ENCODE peak calls at places on chromosomes 5 and 9, in nine cellular contexts. S, O, M, P, E, D, U, I and J are unnamed samples.
A peak's percentile ranks its signal among the peaks of the same experiment; 100 is the strongest.

GRCh38 chr5:132426525-132427138 is 57.1 kb downstream of the SLC22A5 start:
- DNase-seq in S (peak; percentile 44), O (peak; percentile 97), M (peak; percentile 87), P (peak; percentile 67), E (peak; percentile 79), D (peak; percentile 81), U (peak; percentile 73), I (no peak), J (peak; percentile 78)

GRCh38 chr9:15176821-15177220 is 130.2 kb downstream of the TTC39B start:
- DNase-seq in S (no peak), O (no peak), M (no peak), P (no peak), E (no peak), D (no peak), U (no peak), I (no peak), J (no peak)

GRCh38 chr5:7391215-7391614 is 4.7 kb upstream of the ADCY2 start:
- DNase-seq in S (peak; percentile 54), O (no peak), M (no peak), P (no peak), E (peak; percentile 40), D (no peak), U (peak; percentile 67), I (no peak), J (peak; percentile 51)

GRCh38 chr9:134689320-134690181 is 47.9 kb downstream of the COL5A1 start:
- DNase-seq in S (peak; percentile 77), O (peak; percentile 71), M (peak; percentile 17), P (peak; percentile 88), E (peak; percentile 42), D (no peak), U (peak; percentile 59), I (peak; percentile 29), J (peak; percentile 69)

GRCh38 chr9:137434498-137435380 is 6.4 kb downstream of the ENTPD8 start:
- DNase-seq in S (no peak), O (no peak), M (no peak), P (no peak), E (no peak), D (no peak), U (no peak), I (no peak), J (no peak)

GRCh38 chr5:159660401-159660800 is 255.9 kb upstream of the ADRA1B start:
- DNase-seq in S (no peak), O (peak; percentile 38), M (no peak), P (no peak), E (peak; percentile 38), D (no peak), U (no peak), I (no peak), J (peak; percentile 33)

GRCh38 chr5:17947029-17947428 is 312.8 kb downstream of the TAF11L14 start:
- DNase-seq in S (no peak), O (no peak), M (no peak), P (no peak), E (no peak), D (no peak), U (no peak), I (no peak), J (no peak)

GRCh38 chr9:119284587-119285337 is 84.5 kb downstream of the BRINP1 start:
- DNase-seq in S (no peak), O (peak; percentile 84), M (no peak), P (no peak), E (no peak), D (no peak), U (no peak), I (no peak), J (no peak)

GRCh38 chr9:136567651-136568287 is 21.9 kb upstream of the NOTCH1 start:
- DNase-seq in S (peak; percentile 64), O (peak; percentile 88), M (no peak), P (no peak), E (peak; percentile 72), D (no peak), U (peak; percentile 80), I (peak; percentile 57), J (peak; percentile 72)

DNA sequence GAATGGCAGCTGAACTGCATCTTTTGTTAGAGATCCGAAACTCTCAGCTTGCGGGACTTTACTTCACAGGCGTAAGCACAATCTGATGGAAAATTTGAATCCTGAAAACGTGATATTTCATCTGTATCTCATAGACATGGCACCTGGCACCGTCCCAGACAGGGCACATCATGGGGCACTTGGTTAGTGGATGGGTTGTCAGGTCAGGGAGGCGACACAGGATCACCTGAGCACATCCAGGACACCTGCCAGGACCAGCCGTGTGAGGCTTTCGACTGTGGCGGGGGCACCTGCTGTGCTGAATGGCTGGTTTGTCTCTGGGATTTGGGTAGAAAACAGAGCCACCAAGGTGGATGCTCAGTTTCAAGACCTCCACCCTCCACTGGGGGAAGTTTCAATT is 11.3 kb upstream of the ZFP62 start:
- DNase-seq in S (no peak), O (no peak), M (no peak), P (no peak), E (no peak), D (no peak), U (no peak), I (no peak), J (no peak)
- TF ChIP-seq EZH2phosphoT487 in S (no peak), O (no peak), M (no peak), P (no peak), E (no peak), D (no peak), U (no peak), I (no peak), J (no peak)

GRCh38 chr5:127187711-127188110 is 102.9 kb upstream of the MEGF10 start:
- DNase-seq in S (no peak), O (no peak), M (no peak), P (peak; percentile 11), E (no peak), D (no peak), U (no peak), I (no peak), J (no peak)
- TF ChIP-seq EZH2phosphoT487 in S (no peak), O (no peak), M (no peak), P (no peak), E (no peak), D (no peak), U (no peak), I (no peak), J (no peak)

DNA sequence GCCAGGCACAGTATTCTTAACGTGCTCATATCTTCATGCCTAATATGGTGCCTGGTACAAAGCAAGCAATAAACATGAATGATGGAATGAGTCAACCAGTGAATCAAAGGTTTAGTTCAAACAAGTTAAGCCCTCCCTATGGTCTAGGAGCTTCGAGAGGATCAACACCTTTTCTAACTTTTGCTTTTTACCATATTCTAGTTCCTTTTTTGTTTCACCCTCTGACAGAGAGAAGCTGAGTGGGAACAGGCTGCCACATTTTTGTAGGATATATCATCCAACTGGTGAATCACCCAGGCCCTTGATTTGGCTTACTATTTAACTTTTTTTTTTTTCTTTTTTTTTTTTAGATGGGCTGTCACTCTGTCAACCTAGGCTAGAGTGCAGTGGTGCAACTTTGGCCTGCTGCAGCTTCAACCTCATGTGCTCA is 39.3 kb upstream of the TNC start:
- DNase-seq in S (no peak), O (peak; percentile 88), M (no peak), P (no peak), E (peak; percentile 77), D (no peak), U (no peak), I (peak; percentile 49), J (peak; percentile 73)
- TF ChIP-seq EZH2phosphoT487 in S (no peak), O (no peak), M (no peak), P (no peak), E (no peak), D (no peak), U (no peak), I (no peak), J (peak; percentile 95)

GRCh38 chr9:93267681-93268505 is 84.0 kb downstream of the WNK2 start:
- DNase-seq in S (no peak), O (no peak), M (peak; percentile 49), P (peak; percentile 9), E (no peak), D (no peak), U (no peak), I (no peak), J (peak; percentile 2)

GRCh38 chr9:93265972-93266371 is 82.0 kb downstream of the WNK2 start:
- DNase-seq in S (no peak), O (no peak), M (peak; percentile 38), P (peak; percentile 13), E (no peak), D (no peak), U (no peak), I (no peak), J (no peak)

GRCh38 chr9:93265301-93265971 is 81.5 kb downstream of the WNK2 start:
- DNase-seq in S (no peak), O (no peak), M (peak; percentile 69), P (peak; percentile 21), E (no peak), D (peak; percentile 32), U (no peak), I (no peak), J (no peak)

GRCh38 chr9:93267091-93267541 is 83.2 kb downstream of the WNK2 start:
- DNase-seq in S (no peak), O (no peak), M (no peak), P (peak; percentile 16), E (no peak), D (no peak), U (no peak), I (no peak), J (peak; percentile 2)

DNA sequence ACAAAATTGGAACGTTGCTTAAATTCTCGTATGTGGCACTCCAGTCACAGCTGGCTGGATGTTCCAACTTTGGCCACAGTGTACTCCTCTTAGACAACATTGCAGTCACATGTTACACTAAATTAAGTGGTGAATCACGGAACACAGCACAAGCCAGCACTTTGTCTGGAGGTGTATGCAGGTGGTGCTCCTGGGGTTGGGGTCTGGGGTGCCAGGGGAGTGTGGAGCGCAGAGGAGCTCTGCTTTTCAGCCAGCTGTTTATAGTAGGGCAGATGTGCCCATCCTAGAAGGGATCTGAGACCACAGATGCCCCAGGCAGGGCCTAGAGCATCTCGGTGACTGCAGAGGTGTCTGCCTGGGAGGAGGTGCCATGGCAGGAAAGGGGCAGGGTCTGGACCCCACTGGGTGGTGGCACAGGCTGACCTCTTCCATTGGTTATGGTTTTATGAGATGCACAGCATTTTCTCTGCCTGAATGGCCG is 82.6 kb downstream of the WNK2 start:
- DNase-seq in S (no peak), O (no peak), M (peak; percentile 75), P (peak; percentile 12), E (no peak), D (peak; percentile 41), U (no peak), I (no peak), J (no peak)
- TF ChIP-seq EZH2phosphoT487 in S (no peak), O (no peak), M (no peak), P (no peak), E (no peak), D (no peak), U (no peak), I (no peak), J (no peak)